ENCODE peak calls at places on chromosomes 12 and 14, in seven cellular contexts. G is transverse colon, E is A549, Z is suprapubic skin, A is sigmoid colon, X is stomach, M is esophagus muscularis mucosa. K is an unnamed sample.

GRCh38 chr12:591167-591570 is 72.1 kb downstream of the NINJ2 start:
- DNase-seq in Z (peak), A (peak), E (no peak), M (no peak), G (no peak), X (no peak), K (no peak)

GRCh38 chr12:3897400-3897910 is 24.3 kb upstream of the PARP11 start:
- DNase-seq in Z (no peak), A (no peak), M (no peak), E (no peak), G (no peak), X (no peak), K (no peak)

GRCh38 chr14:80974338-80975078 is 19.1 kb downstream of the TSHR start:
- DNase-seq in E (no peak), A (no peak), Z (no peak), M (no peak), G (no peak), X (no peak), K (no peak)

GRCh38 chr12:49947593-49948226 is 2.8 kb upstream of the AQP2 start:
- DNase-seq in A (no peak), Z (no peak), M (no peak), X (no peak), G (no peak), E (no peak), K (no peak)

GRCh38 chr12:117024961-117025480 is 74.2 kb downstream of the TESC start:
- DNase-seq in Z (no peak), M (no peak), X (peak), E (no peak), A (peak), G (no peak), K (no peak)

GRCh38 chr14:54420478-54421116 is 20.6 kb downstream of the CNIH1 start:
- DNase-seq in A (no peak), M (no peak), X (no peak), E (peak), Z (no peak), G (peak), K (no peak)

GRCh38 chr12:105275997-105276760 is 40.2 kb upstream of the APPL2 start:
- DNase-seq in G (no peak), Z (no peak), E (no peak), X (no peak), M (peak), A (no peak), K (no peak)

GRCh38 chr12:122865268-122866231 is 30.3 kb downstream of the HIP1R start:
- DNase-seq in Z (peak), A (peak), M (no peak), E (peak), G (no peak), X (peak), K (peak)

GRCh38 chr12:45216983-45217485 is 1.1 kb downstream of the ANO6 start:
- DNase-seq in G (no peak), A (no peak), Z (no peak), X (no peak), M (no peak), E (no peak), K (no peak)

GRCh38 chr12:10052111-10052913 is 21.8 kb downstream of the CLEC9A start:
- DNase-seq in M (no peak), E (no peak), X (no peak), Z (no peak), G (no peak), A (no peak), K (no peak)

GRCh38 chr14:103341250-103342129 is 7.5 kb downstream of the EIF5 start:
- DNase-seq in E (no peak), M (no peak), G (no peak), X (no peak), A (no peak), Z (no peak), K (no peak)

GRCh38 chr12:79690606-79691298 is at the start of gene PAWR:
- DNase-seq in E (peak), A (peak), M (no peak), G (peak), Z (peak), X (peak), K (peak)

GRCh38 chr14:90678420-90678819 is 137.8 kb downstream of the TTC7B start:
- DNase-seq in E (no peak), G (no peak), Z (no peak), X (no peak), M (no peak), A (no peak), K (no peak)
- TF ChIP-seq POLR2A in E (no peak), G (no peak), Z (no peak), X (no peak), M (no peak), A (no peak), K (no peak)

GRCh38 chr12:25257590-25258324 is 7.0 kb upstream of the KRAS start:
- DNase-seq in E (no peak), M (no peak), X (no peak), A (no peak), Z (no peak), G (no peak), K (no peak)
- TF ChIP-seq EP300 in E (no peak), M (no peak), X (no peak), A (no peak), Z (no peak), G (no peak), K (no peak)

DNA sequence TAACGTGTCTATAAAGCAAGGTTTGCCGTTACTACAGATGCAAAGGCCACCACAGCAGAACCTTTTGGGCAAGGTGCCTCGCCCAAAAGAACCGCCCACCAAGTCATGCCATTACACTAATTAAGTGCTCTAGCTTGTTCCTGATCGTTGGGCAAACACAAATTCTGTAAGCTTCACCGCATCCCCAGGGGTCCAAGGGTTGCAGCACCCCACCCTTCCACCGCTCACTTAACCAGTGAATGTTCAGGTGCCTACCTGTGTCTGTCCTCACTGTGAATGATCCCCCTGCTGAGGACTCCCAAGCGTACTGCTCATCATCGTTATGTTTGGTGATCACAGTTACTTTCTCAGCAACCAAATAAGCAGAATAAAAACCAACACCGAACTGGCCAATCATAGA is 1.3 kb downstream of the HSP90AA1 start:
- DNase-seq in X (no peak), E (no peak), Z (no peak), M (no peak), A (no peak), G (peak), K (no peak)
- TF ChIP-seq POLR2A in X (no peak), E (no peak), Z (no peak), M (no peak), A (no peak), G (no peak), K (no peak)

DNA sequence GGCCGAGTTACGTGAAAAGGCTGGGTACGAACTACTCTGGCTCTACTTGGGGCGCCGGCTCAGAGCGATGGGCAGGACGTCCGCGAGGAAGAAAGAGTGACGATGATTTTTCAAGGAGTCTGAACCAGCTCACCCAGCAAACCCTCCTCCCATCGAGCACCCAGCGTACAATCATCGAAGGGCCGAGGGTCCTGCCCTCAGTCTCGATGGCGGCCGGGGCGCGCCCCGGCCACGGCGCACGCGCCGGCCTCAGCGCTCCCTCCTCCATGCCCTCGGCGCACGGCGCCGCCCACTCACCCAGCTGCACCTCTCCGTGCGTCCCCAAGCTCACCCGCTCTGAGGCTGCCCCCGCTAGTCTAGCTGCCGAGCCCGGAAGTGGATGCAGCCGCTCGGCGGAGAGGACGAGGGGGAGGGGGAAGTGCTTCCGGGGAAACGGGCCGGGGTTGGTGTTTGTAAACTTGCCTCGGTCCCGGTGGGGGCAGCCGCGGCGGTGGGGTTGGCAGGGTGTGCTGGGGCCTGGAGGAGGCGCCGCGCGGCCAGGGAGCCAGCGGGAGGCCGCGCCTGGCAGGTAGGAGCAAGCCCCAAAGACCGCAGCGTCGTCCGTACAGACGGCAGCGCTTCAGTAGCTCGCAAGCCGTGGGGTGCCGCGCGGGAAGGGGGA is at the start of the genes CSAD and ZNF740:
- DNase-seq in M (peak), X (peak), A (peak), Z (peak), E (peak), G (peak), K (peak)
- TF ChIP-seq EP300 in M (no peak), X (no peak), A (no peak), Z (no peak), E (no peak), G (no peak), K (no peak)

DNA sequence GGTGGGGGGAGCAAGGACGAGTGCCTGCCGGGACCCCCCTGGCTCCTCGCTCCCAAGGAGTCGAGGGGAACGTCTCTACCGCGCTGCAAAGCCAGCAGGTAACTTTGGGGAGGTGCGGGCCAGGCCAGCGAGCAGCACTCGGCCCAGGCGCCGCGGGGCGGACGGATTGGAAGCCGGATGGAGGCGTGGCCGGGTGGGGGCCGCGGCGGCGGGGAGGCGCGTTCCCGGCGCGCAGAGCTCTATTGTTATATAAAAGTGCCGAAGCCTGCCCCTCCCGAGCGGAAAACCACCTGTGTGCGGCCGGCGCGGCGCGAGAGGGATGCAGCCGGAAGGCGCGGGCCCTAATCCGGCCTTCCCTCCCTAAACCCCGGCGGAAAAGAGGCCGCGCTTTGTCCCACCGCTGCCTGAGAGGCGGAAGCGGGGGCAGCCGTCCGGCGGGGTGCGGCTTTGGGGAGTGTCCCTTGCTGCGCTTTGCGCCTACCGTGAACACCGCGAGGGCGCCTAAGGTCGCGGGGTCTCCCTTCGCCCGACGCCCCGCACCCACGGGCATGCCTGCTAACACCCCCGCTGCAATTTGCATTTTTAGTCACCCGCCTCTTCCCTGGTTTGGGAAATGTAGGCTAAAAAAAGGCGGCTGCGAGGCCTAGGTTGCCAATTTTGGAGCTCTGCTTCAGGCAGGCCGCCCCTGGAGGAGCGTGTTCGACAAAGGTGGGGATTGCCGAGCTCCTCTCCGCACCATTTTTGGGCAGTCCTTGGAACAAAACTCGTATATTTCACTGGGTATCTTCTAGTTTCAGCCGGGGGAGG is 1.7 kb upstream of the DUSP6 start:
- DNase-seq in M (no peak), Z (peak), G (peak), E (peak), A (peak), X (peak), K (peak)
- TF ChIP-seq POLR2A in M (no peak), Z (no peak), G (peak), E (peak), A (no peak), X (no peak), K (no peak)

GRCh38 chr14:99729991-99730875 is 46.1 kb downstream of the CYP46A1 start:
- DNase-seq in A (peak), M (no peak), G (peak), E (peak), Z (peak), X (peak), K (peak)
- TF ChIP-seq EP300 in A (no peak), M (no peak), G (no peak), E (no peak), Z (no peak), X (no peak), K (no peak)

GRCh38 chr14:91947196-91948184 is at the start of gene FBLN5:
- DNase-seq in G (peak), X (peak), M (no peak), A (peak), E (peak), Z (peak), K (peak)
- TF ChIP-seq POLR2A in G (peak), X (no peak), M (no peak), A (no peak), E (no peak), Z (no peak), K (no peak)

DNA sequence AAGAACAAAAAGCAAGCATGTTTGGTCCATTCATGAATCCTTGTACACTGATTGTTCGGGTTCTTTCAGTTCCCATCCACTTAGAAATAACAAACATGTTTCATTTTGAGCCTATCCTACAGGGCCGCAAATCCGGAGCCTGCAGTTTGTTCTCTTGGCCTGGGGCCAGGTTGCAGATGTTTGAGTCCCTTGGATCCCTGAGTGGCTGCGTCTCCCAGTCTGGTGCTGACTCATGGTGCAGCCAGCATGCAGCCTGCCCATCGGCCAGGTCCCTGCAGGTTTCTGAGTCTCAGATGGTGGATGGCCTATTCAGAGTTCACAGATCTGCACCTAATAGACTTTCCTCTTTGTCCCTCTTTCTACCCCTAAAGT is 1.9 kb upstream of the DYNC1H1 start:
- DNase-seq in G (peak), X (peak), M (no peak), E (peak), A (peak), Z (peak), K (no peak)
- TF ChIP-seq EP300 in G (no peak), X (no peak), M (no peak), E (no peak), A (no peak), Z (no peak), K (no peak)

GRCh38 chr14:104919993-104920315 is 4.7 kb upstream of the PLD4 start:
- DNase-seq in M (no peak), E (no peak), Z (no peak), X (no peak), A (no peak), G (no peak), K (no peak)

GRCh38 chr14:104923596-104924420 is 871 bp upstream of the PLD4 start:
- DNase-seq in M (no peak), E (no peak), X (no peak), A (no peak), G (no peak), Z (no peak), K (no peak)

GRCh38 chr14:104913413-104913812 is 11.3 kb upstream of the PLD4 start:
- DNase-seq in Z (no peak), M (no peak), X (no peak), E (no peak), A (no peak), G (no peak), K (no peak)

GRCh38 chr14:104912053-104912452 is 12.6 kb upstream of the PLD4 start:
- DNase-seq in Z (no peak), E (no peak), M (no peak), A (no peak), G (no peak), X (no peak), K (no peak)

DNA sequence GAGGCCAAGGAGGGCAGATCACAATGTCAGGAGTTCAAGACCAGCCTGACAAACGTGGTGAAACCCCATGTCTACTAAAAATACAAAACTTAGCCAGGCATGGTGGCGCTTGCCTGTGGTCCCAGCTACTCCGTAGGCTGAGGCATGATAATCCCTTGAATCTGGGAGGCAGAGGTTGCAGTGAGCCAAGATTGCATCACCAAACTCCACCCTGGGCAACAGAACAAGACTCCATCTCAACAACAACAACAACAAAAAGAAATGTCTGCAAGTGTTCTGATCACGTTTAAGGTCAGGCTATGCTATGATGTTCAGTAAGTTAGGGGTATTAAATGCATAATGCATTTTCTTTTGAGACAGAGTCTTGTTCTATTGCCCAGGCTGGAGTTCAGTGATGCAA is 6.7 kb upstream of the PLD4 start:
- DNase-seq in E (no peak), X (no peak), A (no peak), Z (no peak), M (no peak), G (no peak), K (no peak)
- TF ChIP-seq POLR2A in E (no peak), X (no peak), A (no peak), Z (no peak), M (no peak), G (no peak), K (no peak)